ENCODE peak calls at places on chromosomes 11 and 22, in four cellular contexts. I, T, M and C are unnamed samples.

GRCh38 chr22:29517215-29517908 is 36.2 kb downstream of the THOC5 start:
- DNase-seq in I (peak; percentile 44), T (no peak), M (peak; percentile 17), C (no peak)

GRCh38 chr22:24145446-24146189 is 35.7 kb upstream of the SUSD2 start:
- DNase-seq in I (no peak), T (no peak), M (no peak), C (no peak)

GRCh38 chr11:10351768-10352641 is 47.1 kb downstream of the ADM start:
- DNase-seq in I (no peak), T (peak; percentile 43), M (peak; percentile 79), C (no peak)

GRCh38 chr11:12318791-12319733 is 58.3 kb upstream of the PARVA start:
- DNase-seq in I (no peak), T (no peak), M (no peak), C (no peak)

GRCh38 chr11:79273781-79274180 is 167.0 kb downstream of the TENM4 start:
- DNase-seq in I (no peak), T (no peak), M (no peak), C (no peak)

GRCh38 chr11:77107950-77108349 is 5.3 kb downstream of the OMP start:
- DNase-seq in I (peak; percentile 89), T (no peak), M (no peak), C (no peak)

GRCh38 chr11:82775736-82776346 is 42.2 kb upstream of the FAM181B start:
- DNase-seq in I (no peak), T (peak; percentile 71), M (no peak), C (no peak)

GRCh38 chr11:115117931-115118479 is 386.2 kb downstream of the CADM1 start:
- DNase-seq in I (no peak), T (no peak), M (no peak), C (no peak)

GRCh38 chr11:20208622-20209090 is 48.4 kb upstream of the DBX1 start:
- DNase-seq in I (no peak), T (no peak), M (no peak), C (no peak)

GRCh38 chr11:1151366-1152315 is 6.1 kb upstream of the MUC5AC start:
- DNase-seq in I (peak; percentile 10), T (no peak), M (no peak), C (peak; percentile 43)

GRCh38 chr22:19710020-19710768 is 4.1 kb upstream of the SEPTIN5 start:
- DNase-seq in I (no peak), T (no peak), M (no peak), C (peak; percentile 41)

GRCh38 chr22:37240941-37241320 is 3.1 kb downstream of the RAC2 start:
- DNase-seq in I (no peak), T (no peak), M (no peak), C (peak; percentile 34)

GRCh38 chr11:126840201-126840886 is 160.2 kb downstream of the KIRREL3 start:
- DNase-seq in I (no peak), T (no peak), M (no peak), C (no peak)

GRCh38 chr22:17412232-17412631 is 43.0 kb downstream of the CECR2 start:
- DNase-seq in I (no peak), T (no peak), M (no peak), C (no peak)

GRCh38 chr11:13941790-13942189 is 20.7 kb upstream of the SPON1 start:
- DNase-seq in I (no peak), T (no peak), M (no peak), C (no peak)

GRCh38 chr11:46348986-46349401 is 1.7 kb downstream of the DGKZ start:
- DNase-seq in I (no peak), T (no peak), M (no peak), C (no peak)

GRCh38 chr11:116077092-116077491 is 572.9 kb upstream of the CADM1 start:
- DNase-seq in I (no peak), T (no peak), M (no peak), C (no peak)

GRCh38 chr11:5690736-5691135 is 1.1 kb downstream of the TRIM22 start:
- DNase-seq in I (peak; percentile 49), T (no peak), M (peak; percentile 17), C (no peak)

GRCh38 chr11:9362393-9362863 is 22.0 kb upstream of the IPO7 start:
- DNase-seq in I (peak; percentile 34), T (no peak), M (no peak), C (no peak)

GRCh38 chr22:42889290-42889689 is 32.2 kb upstream of the ARFGAP3 start:
- DNase-seq in I (no peak), T (no peak), M (no peak), C (peak; percentile 68)

GRCh38 chr11:76695133-76695532 is 24.6 kb upstream of the LRRC32 start:
- DNase-seq in I (no peak), T (no peak), M (no peak), C (no peak)

GRCh38 chr11:23959466-23959865 is 537.4 kb upstream of the LUZP2 start:
- DNase-seq in I (no peak), T (no peak), M (no peak), C (no peak)

GRCh38 chr11:104333977-104334376 is 170.0 kb upstream of the PDGFD start:
- DNase-seq in I (peak; percentile 14), T (peak; percentile 12), M (no peak), C (no peak)
- TF ChIP-seq CTCF in I (peak; percentile 4), T (peak; percentile 58), M (no peak), C (peak; percentile 19)

GRCh38 chr11:105861225-105861624 is 160.8 kb downstream of the MSANTD4 start:
- DNase-seq in I (no peak), T (no peak), M (no peak), C (no peak)
- TF ChIP-seq CTCF in I (no peak), T (no peak), M (no peak), C (no peak)

DNA sequence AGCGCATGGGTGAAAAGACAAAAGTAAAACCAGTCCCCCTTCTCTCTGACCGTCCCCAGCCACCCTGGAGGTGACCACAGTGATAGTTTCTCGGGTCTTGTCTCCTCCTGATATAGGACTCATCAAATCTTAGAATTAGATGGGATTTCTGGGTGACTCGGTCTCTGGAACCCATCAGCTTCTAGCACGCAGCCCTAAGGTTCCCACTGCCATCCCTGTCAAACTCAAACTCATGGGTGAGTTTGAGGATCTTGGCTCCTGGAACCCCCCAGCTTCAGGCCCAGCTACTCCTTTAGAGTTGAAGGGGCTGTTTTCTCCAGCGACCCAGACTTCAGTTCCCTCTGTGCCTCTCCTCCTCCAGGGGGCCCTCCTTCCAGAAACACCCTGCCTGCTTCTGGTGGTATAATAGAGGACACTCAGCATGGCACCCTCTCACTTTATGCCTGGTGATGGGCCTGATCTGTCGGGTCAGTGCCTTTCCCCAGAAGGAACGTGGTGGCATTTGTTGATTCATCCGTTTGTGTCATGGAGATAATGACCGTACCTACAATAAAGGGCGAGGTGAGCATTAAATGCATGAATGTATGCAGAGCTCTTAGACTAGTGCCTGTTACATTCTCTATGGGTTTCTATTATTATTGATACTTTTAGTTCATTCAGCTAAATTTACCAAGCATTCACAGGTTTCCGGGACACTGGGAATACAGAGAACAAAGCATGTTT is 31.7 kb downstream of the MCM5 start:
- DNase-seq in I (no peak), T (no peak), M (no peak), C (no peak)
- TF ChIP-seq CTCF in I (no peak), T (no peak), M (no peak), C (no peak)

DNA sequence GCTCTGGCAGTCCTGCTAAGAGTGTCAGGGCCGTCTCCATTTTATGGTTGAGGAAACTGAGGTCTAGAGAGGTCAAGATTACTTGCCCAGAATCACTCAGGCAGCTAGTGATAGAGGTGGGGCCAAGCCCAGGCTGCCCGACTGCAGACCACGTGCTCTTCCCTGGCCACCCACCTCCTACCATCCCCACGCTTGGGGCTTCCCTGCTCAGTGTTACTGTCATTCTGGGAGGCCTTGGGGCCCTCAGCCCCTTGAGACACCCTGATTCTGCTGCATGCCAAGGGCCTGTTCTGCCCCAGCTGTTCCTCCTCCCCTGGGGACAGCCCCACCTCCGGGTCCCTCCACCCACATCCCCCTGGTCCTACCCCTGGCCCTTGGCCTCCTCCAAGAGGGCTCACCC is 17.2 kb upstream of the TAB1 start:
- DNase-seq in I (no peak), T (no peak), M (no peak), C (no peak)
- TF ChIP-seq CTCF in I (no peak), T (no peak), M (no peak), C (no peak)